ENCODE peak calls at places on chromosomes 16 and 17, in nine cellular contexts. R is dermis blood vessel endothelial cell; E is dorsolateral prefrontal cortex; K is mesendoderm; B is stimulated activated CD8-positive, alpha-beta memory T cell treated with anti-CD3 and anti-CD28 coated beads, Interleukin-15, amount 100 ng/mL, for 24 hours; I is H9; T is amniotic stem cell; Q is HCEC 1CT; O is cardiac fibroblast. F is an unnamed sample.

GRCh38 chr17:16938031-16938430 is 33.9 kb downstream of the TNFRSF13B start:
- DNase-seq in K (no peak), R (no peak), O (no peak), E (no peak), Q (no peak), T (no peak), I (no peak), B (no peak), F (no peak)

GRCh38 chr17:80789356-80789902 is 202.2 kb upstream of the CHMP6 start:
- DNase-seq in E (peak), B (no peak), T (peak), Q (peak), O (peak), R (peak), K (no peak), I (peak), F (peak)

GRCh38 chr16:68367034-68367433 is 56.2 kb downstream of the PRMT7 start:
- DNase-seq in Q (peak), B (no peak), K (peak), T (no peak), R (peak), O (peak), E (no peak), I (peak), F (no peak)

GRCh38 chr17:15262291-15263205 is 2.6 kb downstream of the PMP22 start:
- DNase-seq in K (peak), B (no peak), Q (peak), R (peak), T (peak), E (peak), I (peak), O (peak), F (no peak)

GRCh38 chr16:57000271-57001025 is 11.1 kb downstream of the NLRC5 start:
- DNase-seq in O (peak), B (no peak), Q (peak), K (no peak), T (peak), R (peak), E (no peak), I (no peak), F (no peak)

GRCh38 chr17:80758793-80759673 is 214.4 kb downstream of the RPTOR start:
- DNase-seq in K (no peak), B (no peak), T (no peak), R (no peak), I (peak), O (no peak), Q (no peak), E (no peak), F (no peak)

GRCh38 chr17:349666-350065 is 2.9 kb downstream of the RPH3AL start:
- DNase-seq in B (no peak), T (no peak), E (no peak), I (no peak), O (no peak), R (no peak), Q (no peak), K (no peak), F (no peak)

GRCh38 chr16:11386791-11387546 is 41.7 kb downstream of the RMI2 start:
- DNase-seq in Q (no peak), O (peak), I (peak), K (peak), B (no peak), E (peak), T (no peak), R (peak), F (no peak)

GRCh38 chr16:57720142-57720575 is 15.4 kb upstream of the KATNB1 start:
- DNase-seq in E (no peak), O (peak), R (peak), T (peak), Q (peak), I (peak), K (peak), B (no peak), F (peak)

GRCh38 chr17:76506408-76507328 is 5.4 kb upstream of the RHBDF2 start:
- DNase-seq in R (peak), Q (peak), E (peak), B (peak), I (peak), O (peak), K (peak), T (peak), F (no peak)

GRCh38 chr17:17950806-17951205 is 21.4 kb downstream of the TOM1L2 start:
- DNase-seq in B (no peak), K (peak), I (peak), T (no peak), R (no peak), O (no peak), E (no peak), Q (no peak), F (no peak)